ENCODE peak calls at places on chromosomes 13 and 19, in six cellular contexts. R is suprapubic skin, E is lower leg skin, N is heart left ventricle, M is tibial nerve, A is uterus. S is an unnamed sample.

GRCh38 chr19:20999731-21000352 is 20.6 kb upstream of the ZNF430 start:
- DNase-seq in R (peak), E (peak), N (peak), M (peak), A (peak), S (peak)

GRCh38 chr13:27919299-27919933 is 384 bp upstream of the PDX1 start:
- DNase-seq in R (no peak), E (no peak), N (no peak), M (no peak), A (no peak), S (no peak)

GRCh38 chr13:57286511-57287098 is 119.6 kb downstream of the PRR20E start:
- DNase-seq in R (peak), E (no peak), N (no peak), M (no peak), A (no peak), S (no peak)

GRCh38 chr13:57629821-57630235 is 1.7 kb upstream of the PCDH17 start:
- DNase-seq in R (peak), E (peak), N (peak), M (no peak), A (peak), S (peak)

GRCh38 chr19:45450042-45450380 is 17.8 kb upstream of the FOSB start:
- DNase-seq in R (no peak), E (no peak), N (no peak), M (no peak), A (no peak), S (no peak)

GRCh38 chr13:99501952-99502310 is 659 bp downstream of the TM9SF2 start:
- DNase-seq in R (peak), E (no peak), N (no peak), M (no peak), A (no peak), S (no peak)

GRCh38 chr19:934865-935422 is 9.1 kb downstream of the ARID3A start:
- DNase-seq in R (peak), E (peak), N (peak), M (peak), A (peak), S (peak)

GRCh38 chr13:48078251-48078656 is 16.6 kb downstream of the MED4 start:
- DNase-seq in R (no peak), E (no peak), N (no peak), M (no peak), A (no peak), S (no peak)

GRCh38 chr13:49436890-49437289 is 7.0 kb downstream of the CAB39L start:
- DNase-seq in R (no peak), E (peak), N (peak), M (peak), A (peak), S (no peak)

GRCh38 chr19:18418725-18419194 is 438 bp upstream of the SSBP4 start:
- DNase-seq in R (no peak), E (no peak), N (no peak), M (no peak), A (no peak), S (no peak)

GRCh38 chr13:46588019-46588418 is 35.0 kb downstream of the LRCH1 start:
- DNase-seq in R (no peak), E (no peak), N (no peak), M (no peak), A (no peak), S (no peak)

GRCh38 chr13:36870050-36870692 is 49.9 kb downstream of the SMAD9 start:
- DNase-seq in R (no peak), E (no peak), N (no peak), M (no peak), A (no peak), S (peak)

GRCh38 chr13:105709181-105709580 is 826.3 kb downstream of the EFNB2 start:
- DNase-seq in R (no peak), E (no peak), N (no peak), M (no peak), A (no peak), S (no peak)

GRCh38 chr19:4781851-4782250 is 9.7 kb upstream of the FEM1A start:
- DNase-seq in R (no peak), E (no peak), N (no peak), M (no peak), A (no peak), S (no peak)

GRCh38 chr13:66693656-66694055 is 536.5 kb downstream of the PCDH9 start:
- DNase-seq in R (no peak), E (no peak), N (no peak), M (no peak), A (no peak), S (no peak)

GRCh38 chr19:5786593-5787551 is 2.3 kb upstream of the PRR22 start:
- DNase-seq in R (no peak), E (no peak), N (no peak), M (no peak), A (no peak), S (no peak)

GRCh38 chr13:44927953-44928352 is 61.3 kb downstream of the NUFIP1 start:
- DNase-seq in R (no peak), E (no peak), N (no peak), M (no peak), A (no peak), S (no peak)

GRCh38 chr13:109204252-109204651 is 574.8 kb downstream of the MYO16 start:
- DNase-seq in R (no peak), E (no peak), N (no peak), M (no peak), A (no peak), S (no peak)

GRCh38 chr13:113724780-113725315 is 34.2 kb upstream of the TMEM255B start:
- DNase-seq in R (no peak), E (peak), N (peak), M (peak), A (peak), S (no peak)

GRCh38 chr13:64723735-64724134 is 2506.4 kb downstream of the PCDH9 start:
- DNase-seq in R (no peak), E (no peak), N (no peak), M (no peak), A (no peak), S (no peak)
- TF ChIP-seq POLR2A in R (no peak), E (no peak), N (no peak), M (no peak), A (no peak), S (no peak)

DNA sequence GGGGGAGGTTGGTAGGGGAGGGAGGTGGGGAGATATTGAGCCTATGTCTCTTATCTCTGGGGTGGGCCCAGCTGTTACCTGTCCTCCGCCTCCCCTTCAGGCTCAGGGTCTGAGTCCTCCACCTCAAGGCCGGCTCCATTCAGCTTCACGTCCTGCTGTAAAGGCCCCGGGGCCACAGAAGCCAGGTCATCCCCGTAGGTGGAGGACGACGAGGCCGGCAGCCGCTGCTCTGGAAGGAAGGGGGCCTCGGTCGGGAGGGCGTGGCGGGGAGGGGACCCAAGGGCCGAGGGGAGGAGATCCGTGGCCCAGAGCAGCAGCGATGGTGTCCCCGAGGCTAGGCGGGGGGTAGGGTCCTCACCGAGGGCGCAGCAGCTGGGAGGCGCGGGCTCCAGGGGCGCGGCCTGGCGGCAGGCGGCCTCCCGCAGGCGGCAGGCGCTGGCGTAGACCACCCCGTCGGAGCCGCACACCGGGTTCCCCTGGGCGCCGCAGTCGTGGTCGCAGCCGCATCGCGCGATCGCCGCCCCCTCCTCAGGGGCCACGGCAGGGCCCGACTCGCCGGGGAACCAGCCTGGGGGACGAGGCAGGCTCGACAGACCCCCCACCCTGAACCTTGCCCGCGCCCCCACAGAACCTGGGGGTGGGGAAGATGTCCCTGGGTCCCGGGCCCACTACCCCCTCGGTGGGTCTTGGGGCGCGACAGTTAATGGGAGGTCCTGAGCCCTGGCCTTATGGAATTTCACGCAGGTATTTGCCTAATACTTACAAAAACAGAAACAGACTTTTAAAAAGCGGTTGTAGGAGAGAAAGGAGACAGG is 7.5 kb downstream of the F2RL3 start:
- DNase-seq in R (no peak), E (no peak), N (no peak), M (no peak), A (no peak), S (no peak)
- TF ChIP-seq POLR2A in R (no peak), E (no peak), N (peak), M (no peak), A (no peak), S (no peak)

GRCh38 chr13:43023244-43023931 is at the start of gene DNAJC15:
- DNase-seq in R (peak), E (peak), N (peak), M (peak), A (peak), S (peak)
- TF ChIP-seq POLR2A in R (no peak), E (no peak), N (peak), M (peak), A (no peak), S (no peak)

GRCh38 chr19:55598034-55598433 is 1.3 kb downstream of the FIZ1 start:
- DNase-seq in R (no peak), E (no peak), N (no peak), M (no peak), A (no peak), S (no peak)

GRCh38 chr19:55599468-55600335 is at the start of the genes FIZ1 and ZNF524:
- DNase-seq in R (peak), E (peak), N (peak), M (peak), A (peak), S (peak)

GRCh38 chr19:55600336-55601028 is 394 bp downstream of the ZNF524 start:
- DNase-seq in R (no peak), E (peak), N (peak), M (no peak), A (peak), S (no peak)

GRCh38 chr19:55597493-55597892 is 1.8 kb downstream of the FIZ1 start:
- DNase-seq in R (no peak), E (no peak), N (no peak), M (no peak), A (peak), S (no peak)

DNA sequence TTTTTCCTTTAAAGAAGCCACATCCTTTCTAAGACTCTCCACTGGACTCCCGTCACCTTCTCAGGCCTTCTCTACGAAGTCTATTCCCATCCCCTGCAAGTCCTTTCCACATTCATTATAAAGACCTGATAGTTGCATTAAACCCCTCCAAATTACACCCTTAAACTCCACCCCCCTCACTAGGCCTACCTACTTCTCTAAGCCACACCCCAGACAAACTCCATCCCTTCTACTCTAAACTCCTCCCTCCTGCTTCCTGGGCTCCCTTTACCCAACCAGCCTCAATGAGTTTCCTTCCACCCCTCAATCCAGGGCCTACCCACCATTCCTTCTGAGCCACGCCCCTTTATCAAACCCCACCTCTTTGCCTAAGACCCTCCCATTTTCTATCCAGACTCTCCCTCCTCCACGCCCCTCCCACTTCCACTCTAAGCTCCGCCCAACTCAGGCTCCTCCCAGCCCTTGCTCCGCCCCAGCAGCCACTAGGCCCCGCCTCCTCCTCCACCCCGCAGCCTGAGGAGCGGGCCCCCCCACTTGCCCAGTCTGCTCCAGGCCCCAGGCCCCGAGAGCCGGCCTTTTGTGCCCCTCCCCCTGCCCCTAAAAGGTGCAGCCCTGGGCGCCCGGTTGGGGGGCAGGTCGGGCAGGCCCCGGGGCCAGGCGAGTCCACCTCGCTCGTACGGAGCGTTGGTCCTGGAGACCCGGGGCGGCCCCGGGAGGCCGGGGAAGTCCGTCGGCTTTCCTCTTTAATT is 424 bp downstream of the FIZ1 start:
- DNase-seq in R (peak), E (peak), N (peak), M (peak), A (peak), S (peak)
- TF ChIP-seq POLR2A in R (no peak), E (no peak), N (peak), M (no peak), A (no peak), S (no peak)

DNA sequence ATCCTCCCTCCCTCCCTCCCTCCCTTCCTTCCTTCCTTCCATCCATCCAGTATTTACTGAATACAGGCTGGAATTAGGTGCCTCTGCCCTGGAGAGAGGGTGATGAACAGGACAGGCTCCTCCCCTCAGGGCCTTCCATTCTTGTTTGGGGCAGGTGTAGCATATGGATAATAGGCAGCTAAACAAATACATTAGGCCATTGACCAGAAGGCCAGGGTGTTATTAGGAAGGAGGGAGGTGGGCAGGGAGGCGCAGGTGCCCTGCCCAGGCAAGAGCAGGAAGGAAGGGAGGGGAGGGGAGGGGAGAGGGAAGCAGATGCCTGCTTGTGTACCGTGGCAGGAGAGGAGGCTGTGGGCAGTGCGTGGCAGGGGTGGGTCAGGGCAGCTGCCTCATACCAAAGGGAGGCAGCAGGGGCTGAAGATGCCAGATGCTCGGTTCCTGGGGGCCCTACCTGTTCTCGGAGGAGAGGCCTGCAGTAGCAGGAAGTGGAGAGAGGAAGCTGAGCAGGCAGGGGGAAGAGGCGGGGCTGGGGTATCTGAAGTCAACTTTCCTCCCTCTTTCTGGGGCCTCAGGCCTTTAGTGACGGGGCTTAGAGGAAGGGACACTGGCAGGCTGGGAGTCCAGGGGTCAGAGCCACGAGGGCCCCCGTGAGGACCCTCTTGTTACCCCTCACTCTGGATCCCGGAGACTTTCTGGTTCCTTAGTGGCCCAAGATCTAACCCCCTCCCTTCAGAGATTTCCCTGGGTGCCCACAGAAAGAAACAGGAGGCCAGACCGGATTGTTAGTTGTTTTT is at the start of gene RINL:
- DNase-seq in R (no peak), E (no peak), N (peak), M (no peak), A (no peak), S (no peak)
- TF ChIP-seq POLR2A in R (no peak), E (no peak), N (no peak), M (no peak), A (no peak), S (no peak)

DNA sequence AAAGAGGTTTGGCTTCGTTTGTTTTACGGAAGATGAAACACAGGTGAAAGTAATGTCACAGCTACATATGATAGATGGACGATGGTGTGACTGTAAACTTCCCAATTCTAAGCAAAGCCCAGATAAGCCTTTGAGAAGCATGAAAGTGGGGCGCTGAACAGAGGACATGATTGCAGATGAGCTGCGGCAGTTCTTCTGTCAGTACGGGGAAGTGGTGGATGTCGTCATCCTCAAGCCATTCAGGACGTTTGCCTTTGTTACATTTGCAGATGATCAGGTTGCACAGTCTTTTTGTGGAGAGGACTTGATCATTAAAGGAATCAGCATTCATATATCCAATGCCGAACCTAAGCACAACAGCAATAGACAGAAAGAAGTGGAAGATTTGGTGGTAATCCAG is 111.5 kb upstream of the DIAPH3 start:
- DNase-seq in R (no peak), E (no peak), N (no peak), M (no peak), A (no peak), S (no peak)
- TF ChIP-seq POLR2A in R (no peak), E (no peak), N (no peak), M (no peak), A (no peak), S (no peak)

DNA sequence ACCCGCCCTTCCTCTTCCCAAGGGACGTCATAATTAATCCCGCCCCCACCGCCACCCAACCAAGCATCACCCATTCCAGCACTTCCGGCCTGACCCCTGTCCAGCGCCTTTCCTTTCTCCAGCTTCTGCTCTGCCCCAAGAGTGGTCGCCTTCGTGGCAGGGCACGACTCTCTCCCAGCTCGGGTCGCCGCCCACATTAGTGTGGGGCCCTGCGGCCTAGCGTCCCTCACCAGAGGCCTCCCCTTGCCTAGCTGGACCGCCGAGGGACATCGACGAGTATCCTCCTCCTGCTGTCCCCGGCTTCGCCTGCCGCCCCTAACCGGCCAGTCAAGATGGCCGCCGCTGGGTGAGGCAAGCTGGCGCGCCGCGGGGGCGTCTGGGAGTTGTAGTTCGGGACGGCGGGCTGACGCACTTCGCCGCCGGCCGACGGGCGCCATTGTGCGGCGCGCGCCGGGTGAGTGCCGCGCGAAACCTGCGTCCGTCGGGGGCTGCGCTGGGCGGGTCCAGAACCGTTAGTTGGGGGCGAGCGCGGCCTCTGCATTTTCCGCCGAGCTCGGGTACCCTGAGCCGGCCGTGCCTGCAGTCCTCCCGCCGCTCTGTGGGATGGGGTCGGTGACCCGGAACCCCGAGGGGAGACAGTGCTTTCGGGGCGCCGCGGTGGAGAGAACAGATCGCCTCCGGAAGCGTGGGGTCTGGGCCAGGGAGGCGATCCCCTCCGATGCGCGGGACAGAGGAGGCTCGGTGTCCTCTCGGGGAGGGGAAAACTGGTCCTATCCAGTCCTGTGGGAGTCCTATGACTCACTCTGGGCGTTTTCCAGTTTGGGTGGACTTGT is at the start of gene ZNF274:
- DNase-seq in R (peak), E (peak), N (peak), M (peak), A (peak), S (peak)
- TF ChIP-seq POLR2A in R (peak), E (peak), N (peak), M (peak), A (peak), S (peak)